ENCODE peak calls at places on chromosome 9, in five cellular contexts. V is fibroblast of the aortic adventitia, W is transverse colon, Q is neural progenitor cell, S is pancreas. A is an unnamed sample.

GRCh38 chr9:126114850-126115460 is 211.7 kb upstream of the MVB12B start:
- DNase-seq in V (no peak), S (no peak), Q (no peak), W (no peak), A (no peak)

GRCh38 chr9:10048994-10049393 is 563.8 kb downstream of the PTPRD start:
- DNase-seq in S (no peak), Q (no peak), W (no peak), V (no peak), A (no peak)

GRCh38 chr9:31612336-31613030 is 772.0 kb upstream of the ACO1 start:
- DNase-seq in Q (no peak), V (peak; percentile 3), W (no peak), S (no peak), A (no peak)

GRCh38 chr9:87567566-87567965 is 69.9 kb downstream of the DAPK1 start:
- DNase-seq in Q (no peak), S (no peak), W (no peak), V (peak; percentile 84), A (no peak)

GRCh38 chr9:83425240-83425639 is 113.0 kb downstream of the FRMD3 start:
- DNase-seq in Q (no peak), S (no peak), W (no peak), V (no peak), A (no peak)

GRCh38 chr9:94097788-94098413 is 13.6 kb downstream of the PTPDC1 start:
- DNase-seq in Q (no peak), W (no peak), V (peak; percentile 97), S (no peak), A (peak; percentile 60)

GRCh38 chr9:137294684-137295312 is 7.3 kb downstream of the NRARP start:
- DNase-seq in S (peak; percentile 66), V (peak; percentile 45), W (peak; percentile 32), Q (peak; percentile 44), A (no peak)

GRCh38 chr9:77194423-77194822 is 17.1 kb downstream of the VPS13A start:
- DNase-seq in W (no peak), V (no peak), S (no peak), Q (no peak), A (no peak)

GRCh38 chr9:110320651-110321050 is 17.0 kb downstream of the TXNDC8 start:
- DNase-seq in W (no peak), S (no peak), V (peak; percentile 10), Q (no peak), A (no peak)

GRCh38 chr9:81591791-81592190 is 97.6 kb downstream of the TLE1 start:
- DNase-seq in V (no peak), W (peak; percentile 68), Q (no peak), S (no peak), A (no peak)

GRCh38 chr9:90523953-90524352 is 118.7 kb downstream of the DIRAS2 start:
- DNase-seq in V (no peak), W (peak; percentile 51), S (no peak), Q (no peak), A (no peak)

GRCh38 chr9:4306066-4306787 is 6.4 kb upstream of the GLIS3 start:
- DNase-seq in V (peak; percentile 74), Q (no peak), W (no peak), S (no peak), A (no peak)

GRCh38 chr9:69951411-69951810 is 92.2 kb upstream of the MAMDC2 start:
- DNase-seq in W (no peak), S (no peak), V (peak; percentile 25), Q (no peak), A (no peak)

GRCh38 chr9:22171691-22172090 is 162.6 kb upstream of the CDKN2B start:
- DNase-seq in S (no peak), Q (no peak), V (no peak), W (no peak), A (no peak)

GRCh38 chr9:136147890-136148714 is 29.4 kb upstream of the TMEM250 start:
- DNase-seq in V (no peak), S (no peak), W (no peak), Q (peak; percentile 54), A (no peak)

GRCh38 chr9:4665357-4665756 is 923 bp downstream of the SPATA6L start:
- DNase-seq in V (peak; percentile 69), Q (no peak), S (no peak), W (no peak), A (no peak)

GRCh38 chr9:15738011-15738410 is 185.2 kb downstream of the CCDC171 start:
- DNase-seq in W (no peak), V (peak; percentile 51), S (no peak), Q (no peak), A (no peak)

GRCh38 chr9:69818946-69819345 is 1.7 kb upstream of the CFAP95 start:
- DNase-seq in S (no peak), W (no peak), Q (no peak), V (no peak), A (no peak)

GRCh38 chr9:94014845-94015244 is 59.7 kb upstream of the BARX1 start:
- DNase-seq in Q (peak; percentile 15), V (no peak), W (no peak), S (no peak), A (no peak)

GRCh38 chr9:137412431-137412830 is 10.5 kb downstream of the EXD3 start:
- DNase-seq in Q (no peak), S (no peak), W (no peak), V (no peak), A (no peak)

GRCh38 chr9:104961238-104961637 is 33.3 kb upstream of the ABCA1 start:
- DNase-seq in V (no peak), S (no peak), W (peak; percentile 69), Q (no peak), A (no peak)

GRCh38 chr9:72628191-72628590 is 106.8 kb downstream of the TMC1 start:
- DNase-seq in S (no peak), V (no peak), Q (no peak), W (no peak), A (no peak)

GRCh38 chr9:124325816-124326215 is 68.1 kb downstream of the NEK6 start:
- DNase-seq in V (no peak), Q (no peak), S (no peak), W (no peak), A (no peak)

GRCh38 chr9:127644943-127645342 is 32.9 kb downstream of the STXBP1 start:
- DNase-seq in S (no peak), V (peak; percentile 62), Q (peak; percentile 79), W (no peak), A (no peak)

GRCh38 chr9:105065119-105066088 is 137.4 kb upstream of the ABCA1 start:
- DNase-seq in Q (no peak), W (no peak), S (no peak), V (no peak), A (no peak)

GRCh38 chr9:90499741-90500140 is 142.9 kb downstream of the DIRAS2 start:
- DNase-seq in Q (no peak), S (no peak), W (no peak), V (no peak), A (no peak)

GRCh38 chr9:37529111-37529510 is 43.4 kb downstream of the POLR1E start:
- DNase-seq in V (no peak), S (no peak), W (peak; percentile 71), Q (no peak), A (no peak)

GRCh38 chr9:123724211-123724831 is 205.6 kb downstream of the DENND1A start:
- DNase-seq in Q (no peak), V (peak; percentile 55), S (no peak), W (no peak), A (peak; percentile 10)

GRCh38 chr9:350354-350753 is 135.7 kb downstream of the DOCK8 start:
- DNase-seq in S (no peak), V (no peak), Q (no peak), W (no peak), A (no peak)

GRCh38 chr9:35028341-35028740 is 38.8 kb downstream of the DNAJB5 start:
- DNase-seq in V (peak; percentile 27), Q (no peak), W (no peak), S (no peak), A (no peak)

GRCh38 chr9:35029241-35029640 is 39.7 kb downstream of the DNAJB5 start:
- DNase-seq in W (no peak), Q (no peak), V (no peak), S (no peak), A (no peak)

GRCh38 chr9:35027361-35027760 is 37.8 kb downstream of the DNAJB5 start:
- DNase-seq in V (no peak), Q (no peak), W (no peak), S (no peak), A (no peak)

GRCh38 chr9:35027871-35028270 is 38.3 kb downstream of the DNAJB5 start:
- DNase-seq in V (no peak), Q (no peak), S (no peak), W (no peak), A (no peak)

DNA sequence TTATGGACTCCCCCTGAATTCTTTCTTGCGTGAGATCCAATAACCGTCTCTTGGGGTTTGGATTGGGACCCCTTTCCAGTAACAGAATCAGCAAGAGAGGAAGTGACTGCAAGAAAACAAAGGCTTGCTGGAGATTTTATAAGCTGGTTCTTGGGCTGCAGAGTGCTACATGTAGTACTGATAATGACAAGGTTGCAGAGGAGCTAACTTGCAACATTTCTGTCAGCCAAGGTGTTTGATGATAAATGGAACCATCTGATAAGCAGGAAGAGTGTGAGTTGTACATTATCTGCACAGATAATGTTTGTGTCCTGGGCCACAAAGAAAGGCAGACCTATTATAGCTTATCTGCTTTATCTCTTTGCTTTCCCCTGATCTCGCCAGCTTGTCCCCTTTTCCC is 37.1 kb downstream of the DNAJB5 start:
- DNase-seq in Q (no peak), S (no peak), V (peak; percentile 23), W (no peak), A (no peak)
- H3K4me3 ChIP-seq in Q (no peak overlapping the region), S (no peak overlapping the region), V (no peak overlapping the region), W (no peak overlapping the region), A (no peak overlapping the region)

GRCh38 chr9:129102791-129103594 is 7.6 kb downstream of the CRAT start:
- DNase-seq in W (peak; percentile 52), S (peak; percentile 73), Q (peak; percentile 79), V (peak; percentile 34), A (no peak)
- TF ChIP-seq CTCF in W (peak; percentile 50), S (peak; percentile 46), Q (peak; percentile 66), V (peak; percentile 58), A (peak; percentile 75)

DNA sequence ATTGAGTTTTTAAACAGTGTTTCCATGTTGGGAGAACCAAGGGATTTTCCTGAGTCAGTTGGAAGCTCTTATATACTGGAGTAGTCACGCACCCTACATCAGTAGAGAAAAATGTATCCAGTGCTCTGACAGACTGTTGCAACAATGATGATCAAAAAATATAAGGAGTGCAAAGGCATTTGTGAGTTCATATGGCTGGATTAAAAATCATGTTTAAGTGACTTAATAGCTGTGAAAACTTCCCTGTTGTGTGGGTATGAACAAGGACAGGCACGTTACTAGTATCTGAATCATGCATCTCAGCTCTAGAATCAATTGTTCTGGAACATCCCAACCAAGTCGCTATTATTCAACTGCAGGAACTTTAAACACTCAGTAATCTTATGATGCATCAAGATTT is 229.7 kb downstream of the ROR2 start:
- DNase-seq in W (no peak), Q (no peak), S (no peak), V (peak; percentile 53), A (no peak)
- H3K4me3 ChIP-seq in W (no peak overlapping the region), Q (no peak overlapping the region), S (no peak overlapping the region), V (no peak overlapping the region), A (no peak overlapping the region)

DNA sequence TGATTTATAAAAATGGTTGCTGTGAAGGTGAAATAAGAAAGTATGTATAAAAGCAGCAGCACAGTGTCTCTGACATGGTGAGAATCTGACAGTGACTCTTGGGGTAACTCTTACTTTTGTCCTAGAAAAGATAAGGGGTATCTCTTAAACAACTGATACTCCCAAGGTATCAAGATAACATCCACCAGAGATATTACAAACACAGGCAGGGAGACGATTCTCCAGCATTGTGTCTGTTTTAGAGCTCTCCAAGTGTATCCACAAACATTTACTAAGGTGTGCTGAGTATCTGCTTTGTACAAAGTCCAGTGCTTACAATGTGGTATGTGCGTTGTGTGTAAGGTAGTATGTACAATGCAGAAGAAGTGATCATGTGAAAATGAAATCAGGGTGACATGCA is 4.3 kb upstream of the TMEM245 start:
- DNase-seq in W (no peak), V (no peak), S (no peak), Q (no peak), A (no peak)
- TF ChIP-seq CTCF in W (no peak), V (no peak), S (no peak), Q (no peak), A (no peak)